ENCODE peak calls at places on chromosomes 4 and X, in four cellular contexts. V is spleen, A is GM12878, X is HCT116. L is an unnamed sample.

GRCh38 chr4:76028242-76028859 is 5.1 kb upstream of the CXCL10 start:
- DNase-seq in V (no peak), A (no peak), X (no peak), L (no peak)

GRCh38 chrX:140712413-140713173 is 3.0 kb downstream of the LINC00632 start:
- DNase-seq in V (no peak), A (no peak), X (no peak), L (peak)

GRCh38 chr4:88964450-88964849 is 92.5 kb downstream of the FAM13A start:
- DNase-seq in V (no peak), A (no peak), X (peak), L (no peak)

GRCh38 chrX:16786791-16787735 is 797 bp downstream of the TXLNG start:
- DNase-seq in V (peak), A (no peak), X (no peak), L (peak)

GRCh38 chr4:148770377-148770776 is 328.2 kb upstream of the NR3C2 start:
- DNase-seq in V (no peak), A (no peak), X (no peak), L (no peak)

GRCh38 chrX:68177542-68177941 is 255.8 kb downstream of the OPHN1 start:
- DNase-seq in V (no peak), A (no peak), X (no peak), L (no peak)

GRCh38 chrX:109793191-109793590 is 60.1 kb upstream of the ACSL4 start:
- DNase-seq in V (no peak), A (no peak), X (no peak), L (no peak)

GRCh38 chr4:91502365-91502764 is 801.4 kb upstream of the GRID2 start:
- DNase-seq in V (no peak), A (no peak), X (peak), L (no peak)

GRCh38 chrX:151009582-151009981 is 26.4 kb downstream of the HMGB3 start:
- DNase-seq in V (no peak), A (no peak), X (no peak), L (peak)

GRCh38 chr4:8290701-8290970 is 21.1 kb downstream of the HTRA3 start:
- DNase-seq in V (peak), A (no peak), X (no peak), L (no peak)

GRCh38 chrX:39857780-39858179 is 240.0 kb downstream of the BCOR start:
- DNase-seq in V (no peak), A (no peak), X (no peak), L (no peak)

GRCh38 chr4:88115587-88115986 is 42.9 kb downstream of the ABCG2 start:
- DNase-seq in V (no peak), A (no peak), X (no peak), L (no peak)

GRCh38 chrX:154715825-154716224 is 35.1 kb downstream of the GAB3 start:
- DNase-seq in V (no peak), A (no peak), X (no peak), L (no peak)

GRCh38 chr4:54100607-54101189 is 735 bp downstream of the GSX2 start:
- DNase-seq in V (peak), A (no peak), X (no peak), L (no peak)

GRCh38 chrX:40373025-40373424 is 207.7 kb upstream of the ATP6AP2 start:
- DNase-seq in V (no peak), A (no peak), X (no peak), L (no peak)

GRCh38 chrX:22795680-22796079 is 204.1 kb upstream of the DDX53 start:
- DNase-seq in V (no peak), A (no peak), X (no peak), L (no peak)

GRCh38 chr4:101777431-101777830 is 13.1 kb upstream of the BANK1 start:
- DNase-seq in V (no peak), A (no peak), X (no peak), L (no peak)

GRCh38 chrX:75303795-75304194 is 29.9 kb downstream of the UPRT start:
- DNase-seq in V (no peak), A (no peak), X (no peak), L (no peak)

GRCh38 chr4:94486372-94486801 is 34.6 kb downstream of the PDLIM5 start:
- DNase-seq in V (no peak), A (no peak), X (no peak), L (no peak)

GRCh38 chrX:110409925-110410324 is 51.3 kb downstream of the RTL9 start:
- DNase-seq in V (no peak), A (no peak), X (no peak), L (no peak)

GRCh38 chrX:131262738-131263679 is 26.1 kb downstream of the IGSF1 start:
- DNase-seq in V (no peak), A (no peak), X (peak), L (peak)

GRCh38 chrX:134177527-134177926 is 59.5 kb upstream of the CCDC160 start:
- DNase-seq in V (no peak), A (no peak), X (no peak), L (no peak)

GRCh38 chr4:48862661-48863060 is 31.8 kb downstream of the OCIAD1 start:
- DNase-seq in V (no peak), A (no peak), X (no peak), L (no peak)

GRCh38 chrX:46554942-46555341 is 9.7 kb upstream of the ZNF674 start:
- DNase-seq in V (no peak), A (no peak), X (no peak), L (no peak)

GRCh38 chrX:135973548-135974278 is at the start of gene MMGT1:
- DNase-seq in V (peak), A (peak), X (peak), L (peak)
- TF ChIP-seq POLR2AphosphoS5 in V (peak), A (no peak), X (peak), L (peak)

DNA sequence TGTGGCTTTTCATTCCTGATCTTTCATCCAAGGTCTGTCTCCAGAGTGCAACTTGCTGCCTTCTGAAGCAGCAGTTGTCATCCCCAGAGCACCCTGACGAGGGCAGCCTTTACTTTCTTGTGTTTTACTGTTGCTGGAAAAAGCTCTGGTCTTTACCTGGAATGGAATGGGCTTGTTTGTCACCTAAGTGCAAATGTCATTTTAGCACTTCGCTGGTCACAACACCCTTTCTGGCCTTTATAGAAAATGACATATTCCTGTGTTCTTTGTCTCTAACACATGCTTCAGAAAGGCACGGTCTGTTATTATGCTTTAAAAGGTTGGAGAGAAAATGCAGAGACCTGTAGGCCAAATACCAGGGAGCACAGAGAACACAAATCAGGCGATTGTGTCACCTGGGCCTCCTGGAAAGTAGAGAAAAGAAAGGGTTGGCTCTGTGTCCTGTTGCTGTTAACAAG is 332.7 kb upstream of the IGFBP7 start:
- DNase-seq in V (no peak), A (no peak), X (no peak), L (peak)
- TF ChIP-seq POLR2AphosphoS5 in V (no peak), A (no peak), X (no peak), L (no peak)

DNA sequence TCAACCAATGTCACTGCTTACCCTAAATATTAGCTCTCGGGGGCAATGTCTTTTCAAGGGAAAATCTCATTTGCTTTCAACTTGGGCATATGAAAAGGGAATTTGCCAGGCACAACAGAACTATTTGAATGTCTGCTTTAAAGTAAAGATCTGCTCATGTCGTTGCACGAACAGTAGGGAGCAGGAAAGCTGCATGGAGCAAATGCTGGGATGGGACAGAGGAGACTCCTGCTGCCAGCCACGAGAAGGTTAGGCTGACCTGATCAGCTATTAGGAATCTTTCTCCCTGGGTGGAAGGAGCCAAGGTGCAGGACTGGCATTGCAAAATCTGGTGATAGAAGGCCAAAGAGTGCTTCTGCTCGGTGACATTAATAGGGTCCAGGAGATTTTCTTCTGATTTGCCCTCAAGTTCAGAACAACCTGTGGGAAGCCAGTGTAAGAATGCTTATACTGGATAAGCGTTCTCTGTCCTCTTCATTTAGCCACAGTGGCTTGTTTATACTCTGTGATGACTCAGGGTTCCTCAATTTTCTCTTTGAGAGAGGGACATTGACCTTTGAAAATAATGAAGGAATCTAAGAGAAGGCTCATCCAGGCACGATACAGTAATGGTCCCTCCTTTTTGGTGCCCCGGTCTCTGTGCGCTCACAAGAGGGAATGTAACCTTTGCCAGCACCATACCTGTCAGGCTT is 22.9 kb downstream of the FHL1 start:
- DNase-seq in V (no peak), A (no peak), X (no peak), L (no peak)
- TF ChIP-seq POLR2AphosphoS5 in V (no peak), A (no peak), X (no peak), L (no peak)

GRCh38 chr4:10121568-10122097 is 5.0 kb upstream of the WDR1 start:
- DNase-seq in V (no peak), A (no peak), X (no peak), L (no peak)
- TF ChIP-seq POLR2AphosphoS5 in V (no peak), A (no peak), X (no peak), L (no peak)

DNA sequence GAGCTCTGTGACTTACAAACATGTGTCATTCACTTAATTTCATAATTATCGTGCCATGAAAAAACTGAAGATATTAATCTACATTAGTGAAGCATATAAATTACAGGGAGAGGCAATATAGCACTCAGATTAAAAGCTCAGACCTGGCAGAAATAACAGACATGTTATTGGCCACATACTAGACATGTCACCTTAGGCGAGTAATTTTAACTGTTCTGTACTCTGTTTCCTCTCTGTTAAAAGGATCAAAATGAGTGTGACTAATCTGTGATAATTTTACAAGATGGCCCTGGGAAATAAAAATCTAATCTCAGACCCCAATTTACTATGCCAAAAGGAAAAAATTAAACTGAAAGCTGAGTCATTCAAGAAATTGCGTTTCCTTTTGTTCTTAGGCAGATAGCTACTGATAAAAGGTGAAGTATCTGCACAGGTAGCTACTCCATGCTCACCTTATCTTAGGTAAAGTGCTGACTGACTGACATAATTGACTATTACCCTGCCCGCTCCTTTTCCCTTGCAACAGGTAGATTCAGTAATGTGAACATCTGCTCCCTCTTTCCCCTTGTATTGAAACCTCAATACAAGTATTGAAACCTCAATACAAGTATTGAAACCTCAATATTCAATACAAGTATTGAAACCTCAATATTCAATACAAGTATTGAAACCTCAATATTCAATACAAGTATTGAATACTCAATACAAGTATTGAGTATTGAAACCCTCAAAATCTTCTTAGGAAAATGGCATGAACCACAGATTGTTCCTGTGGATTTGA is 33.2 kb downstream of the RELL1 start:
- DNase-seq in V (no peak), A (no peak), X (no peak), L (no peak)
- TF ChIP-seq POLR2AphosphoS5 in V (no peak), A (no peak), X (no peak), L (no peak)

DNA sequence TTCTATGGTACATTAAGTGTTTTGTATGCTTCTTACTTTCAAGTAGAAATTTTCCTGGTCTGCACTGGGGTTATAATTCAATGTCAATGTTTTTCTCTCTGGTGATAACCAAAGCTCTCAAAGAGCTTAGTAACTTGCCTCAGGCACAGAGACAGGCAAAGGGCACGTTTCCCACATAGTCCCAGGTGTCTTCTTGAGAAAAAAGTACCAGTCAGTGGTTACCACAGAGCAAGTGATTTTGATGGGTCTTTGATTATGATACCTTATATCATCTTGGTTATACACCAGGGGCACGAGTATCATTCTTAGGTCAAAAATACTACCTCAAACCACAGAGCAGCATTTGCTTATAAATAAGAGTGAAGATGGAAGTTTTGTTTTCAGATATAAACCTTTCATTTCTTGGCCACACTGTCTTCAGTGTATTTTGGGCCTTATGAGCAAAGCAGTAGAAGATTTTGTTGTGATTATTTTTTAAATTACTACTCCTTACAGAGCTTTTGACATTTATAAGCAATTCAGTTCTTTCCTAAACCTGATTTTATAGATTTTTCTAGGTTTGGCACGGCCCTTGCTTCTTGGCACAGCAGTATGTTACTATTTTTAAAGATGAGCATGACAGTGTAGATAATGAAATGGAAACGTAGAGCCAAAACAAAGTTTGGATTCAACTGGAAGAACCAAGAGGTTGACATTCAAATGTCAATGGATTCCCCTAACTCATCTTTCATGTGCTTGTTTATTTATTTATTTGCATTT is 85.3 kb upstream of the TLL1 start:
- DNase-seq in V (no peak), A (no peak), X (no peak), L (no peak)
- TF ChIP-seq POLR2AphosphoS5 in V (no peak), A (no peak), X (no peak), L (no peak)

GRCh38 chr4:45331796-45332195 is 605.4 kb upstream of the GNPDA2 start:
- DNase-seq in V (no peak), A (no peak), X (no peak), L (no peak)
- TF ChIP-seq POLR2AphosphoS5 in V (no peak), A (no peak), X (no peak), L (no peak)

GRCh38 chr4:109730294-109731051 is 603 bp upstream of the PLA2G12A start:
- DNase-seq in V (peak), A (peak), X (no peak), L (peak)

GRCh38 chr4:109729155-109729562 is 711 bp downstream of the PLA2G12A start:
- DNase-seq in V (no peak), A (no peak), X (no peak), L (no peak)

GRCh38 chr4:109733728-109734127 is 3.9 kb upstream of the PLA2G12A start:
- DNase-seq in V (no peak), A (no peak), X (no peak), L (no peak)

GRCh38 chr4:109728385-109728784 is 1.5 kb downstream of the PLA2G12A start:
- DNase-seq in V (no peak), A (no peak), X (no peak), L (no peak)

GRCh38 chr4:109729563-109730293 is at the start of gene PLA2G12A:
- DNase-seq in V (peak), A (peak), X (peak), L (peak)
- TF ChIP-seq POLR2AphosphoS5 in V (peak), A (no peak), X (peak), L (peak)

DNA sequence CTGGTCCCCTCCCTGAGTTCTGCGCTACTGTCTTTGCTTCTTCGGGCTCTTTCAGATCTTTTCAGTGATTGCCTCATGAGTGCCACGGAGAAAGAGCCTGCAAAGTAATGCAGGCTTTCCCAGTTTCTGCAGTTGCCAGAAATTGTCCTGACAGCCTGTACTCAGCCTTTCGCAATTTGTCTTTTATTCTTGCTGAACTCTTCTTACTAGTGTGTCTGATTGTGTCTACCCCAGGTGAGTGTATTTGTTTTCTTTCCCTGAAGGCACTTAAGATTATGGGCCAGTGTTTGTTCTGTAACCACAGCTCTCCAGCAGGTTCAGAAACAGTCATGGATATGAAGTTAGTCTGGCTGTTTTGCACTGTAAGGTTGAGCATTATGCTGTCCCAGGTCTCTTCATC is 47.1 kb downstream of the FAM193A start:
- DNase-seq in V (no peak), A (no peak), X (no peak), L (no peak)
- TF ChIP-seq POLR2AphosphoS5 in V (no peak), A (no peak), X (no peak), L (no peak)

GRCh38 chrX:152573866-152574265 is 63.8 kb upstream of the GABRQ start:
- DNase-seq in V (no peak), A (no peak), X (no peak), L (no peak)
- TF ChIP-seq POLR2AphosphoS5 in V (no peak), A (no peak), X (no peak), L (no peak)